ENCODE peak calls at places on chromosomes 12 and 14, in seven cellular contexts. W, C, H, P, D, U and B are unnamed samples.

GRCh38 chr14:101017806-101018560 is 114.5 kb upstream of the RTL1 start:
- DNase-seq in W (peak), C (no peak), H (no peak), P (no peak), D (no peak), U (no peak), B (no peak)

GRCh38 chr12:75827061-75827460 is 204.5 kb downstream of the PHLDA1 start:
- DNase-seq in W (no peak), C (no peak), H (no peak), P (no peak), D (no peak), U (no peak), B (no peak)

GRCh38 chr12:14283489-14284144 is 81.9 kb upstream of the ATF7IP start:
- DNase-seq in W (no peak), C (peak), H (peak), P (no peak), D (no peak), U (no peak), B (peak)

GRCh38 chr12:16359512-16360491 is 12.4 kb downstream of the MGST1 start:
- DNase-seq in W (peak), C (no peak), H (no peak), P (peak), D (peak), U (peak), B (peak)

GRCh38 chr14:75283884-75284563 is 5.4 kb downstream of the FOS start:
- DNase-seq in W (no peak), C (no peak), H (no peak), P (no peak), D (peak), U (peak), B (no peak)

GRCh38 chr12:95605875-95606274 is 54.6 kb upstream of the USP44 start:
- DNase-seq in W (no peak), C (no peak), H (no peak), P (no peak), D (peak), U (peak), B (no peak)

GRCh38 chr14:69870613-69871012 is 8.6 kb upstream of the SMOC1 start:
- DNase-seq in W (no peak), C (no peak), H (no peak), P (no peak), D (no peak), U (no peak), B (no peak)

GRCh38 chr14:64549016-64549415 is 745 bp upstream of the PPP1R36 start:
- DNase-seq in W (no peak), C (no peak), H (no peak), P (no peak), D (peak), U (no peak), B (no peak)

GRCh38 chr12:72738811-72739210 is 466.6 kb downstream of the TRHDE start:
- DNase-seq in W (no peak), C (no peak), H (no peak), P (no peak), D (no peak), U (no peak), B (no peak)

GRCh38 chr14:23446291-23446851 is 10.9 kb upstream of the MYH7 start:
- DNase-seq in W (no peak), C (no peak), H (no peak), P (no peak), D (no peak), U (no peak), B (no peak)

GRCh38 chr12:20513189-20513588 is 144.9 kb downstream of the PDE3A start:
- DNase-seq in W (no peak), C (no peak), H (no peak), P (no peak), D (peak), U (no peak), B (no peak)

GRCh38 chr12:53244337-53244736 is 12.3 kb upstream of the RARG start:
- DNase-seq in W (no peak), C (no peak), H (no peak), P (no peak), D (no peak), U (no peak), B (no peak)

GRCh38 chr12:7271904-7272303 is 32.0 kb upstream of the ACSM4 start:
- DNase-seq in W (no peak), C (no peak), H (no peak), P (no peak), D (peak), U (no peak), B (no peak)

GRCh38 chr12:52846356-52846970 is 2.3 kb downstream of the KRT78 start:
- DNase-seq in W (no peak), C (no peak), H (no peak), P (no peak), D (no peak), U (no peak), B (no peak)

GRCh38 chr12:58919271-58920101 is 818 bp downstream of the LRIG3 start:
- DNase-seq in W (peak), C (peak), H (peak), P (no peak), D (peak), U (peak), B (peak)